ENCODE peak calls at places on chromosomes 5 and 9, in six cellular contexts. One of them, this sample, is unnamed.

GRCh38 chr9:116941266-116941665 is 254.2 kb downstream of the TRIM32 start:
- DNase-seq in Panc1: no peak
- DNase-seq in iPS DF 19.7: no peak
- DNase-seq in T1000: no peak
- DNase-seq in EL: no peak
- DNase-seq in AG04450: no peak
- DNase-seq in this sample: no peak

GRCh38 chr9:126623667-126624452 is 10.1 kb downstream of the LMX1B start:
- DNase-seq in Panc1: no peak
- DNase-seq in iPS DF 19.7: no peak
- DNase-seq in T1000: no peak
- DNase-seq in EL: no peak
- DNase-seq in AG04450: no peak
- DNase-seq in this sample: no peak

GRCh38 chr5:180331647-180331950 is 21.5 kb downstream of the GFPT2 start:
- DNase-seq in Panc1: no peak
- DNase-seq in iPS DF 19.7: peak; percentile 61
- DNase-seq in T1000: no peak
- DNase-seq in EL: no peak
- DNase-seq in AG04450: no peak
- DNase-seq in this sample: no peak

GRCh38 chr5:21244982-21245381 is 1257.0 kb upstream of the CDH18 start:
- DNase-seq in Panc1: no peak
- DNase-seq in iPS DF 19.7: no peak
- DNase-seq in T1000: no peak
- DNase-seq in EL: no peak
- DNase-seq in AG04450: no peak
- DNase-seq in this sample: no peak

GRCh38 chr5:132065351-132065937 is 5.0 kb downstream of the IL3 start:
- DNase-seq in Panc1: no peak
- DNase-seq in iPS DF 19.7: no peak
- DNase-seq in T1000: peak; percentile 42
- DNase-seq in EL: peak; percentile 78
- DNase-seq in AG04450: peak; percentile 32
- DNase-seq in this sample: no peak

GRCh38 chr5:23268136-23268535 is 239.3 kb upstream of the PRDM9 start:
- DNase-seq in Panc1: no peak
- DNase-seq in iPS DF 19.7: no peak
- DNase-seq in T1000: no peak
- DNase-seq in EL: no peak
- DNase-seq in AG04450: no peak
- DNase-seq in this sample: no peak

GRCh38 chr5:108255468-108255867 is 126.4 kb downstream of the FBXL17 start:
- DNase-seq in Panc1: no peak
- DNase-seq in iPS DF 19.7: no peak
- DNase-seq in T1000: no peak
- DNase-seq in EL: no peak
- DNase-seq in AG04450: no peak
- DNase-seq in this sample: no peak

GRCh38 chr5:78600656-78601452 is 47.7 kb downstream of the LHFPL2 start:
- DNase-seq in Panc1: no peak
- DNase-seq in iPS DF 19.7: no peak
- DNase-seq in T1000: no peak
- DNase-seq in EL: peak; percentile 74
- DNase-seq in AG04450: peak; percentile 43
- DNase-seq in this sample: no peak

This sample was measured in HS-27A.